ENCODE peak calls at places on chromosomes 16 and 17, in seven cellular contexts. H, X, O, Y, C, I and F are unnamed samples.

GRCh38 chr16:4313563-4314531 is 2.0 kb upstream of the GLIS2 start:
- DNase-seq in H (peak; percentile 55), X (no peak), O (no peak), Y (no peak), C (no peak), I (peak; percentile 77), F (peak; percentile 50)

GRCh38 chr17:80871341-80871740 is 120.3 kb upstream of the CHMP6 start:
- DNase-seq in H (no peak), X (no peak), O (no peak), Y (no peak), C (no peak), I (no peak), F (no peak)

GRCh38 chr16:54447606-54448440 is 161.2 kb upstream of the IRX3 start:
- DNase-seq in H (peak; percentile 55), X (no peak), O (no peak), Y (no peak), C (peak; percentile 39), I (no peak), F (no peak)

GRCh38 chr17:50199651-50200446 is 1.6 kb downstream of the COL1A1 start:
- DNase-seq in H (peak; percentile 82), X (peak; percentile 91), O (peak; percentile 90), Y (peak; percentile 93), C (peak; percentile 88), I (peak; percentile 68), F (peak; percentile 91)

GRCh38 chr17:80769936-80770625 is 221.6 kb upstream of the CHMP6 start:
- DNase-seq in H (no peak), X (no peak), O (no peak), Y (no peak), C (no peak), I (no peak), F (no peak)

GRCh38 chr17:14048169-14048568 is 21.1 kb upstream of the COX10 start:
- DNase-seq in H (no peak), X (no peak), O (no peak), Y (no peak), C (no peak), I (no peak), F (no peak)

GRCh38 chr17:38443356-38444026 is 15.2 kb downstream of the ARHGAP23 start:
- DNase-seq in H (no peak), X (no peak), O (no peak), Y (no peak), C (no peak), I (no peak), F (no peak)

GRCh38 chr17:859461-860195 is 77.5 kb downstream of the MRM3 start:
- DNase-seq in H (no peak), X (no peak), O (no peak), Y (peak; percentile 65), C (no peak), I (no peak), F (no peak)

GRCh38 chr17:28030386-28030785 is 12.1 kb upstream of the NLK start:
- DNase-seq in H (peak; percentile 78), X (no peak), O (no peak), Y (no peak), C (no peak), I (no peak), F (no peak)

GRCh38 chr17:19728114-19728495 is 11.7 kb upstream of the SLC47A2 start:
- DNase-seq in H (peak; percentile 92), X (peak; percentile 67), O (peak; percentile 83), Y (peak; percentile 77), C (no peak), I (no peak), F (peak; percentile 80)

GRCh38 chr17:17382901-17383300 is 79.7 kb downstream of the NT5M start:
- DNase-seq in H (no peak), X (no peak), O (no peak), Y (no peak), C (no peak), I (no peak), F (no peak)

GRCh38 chr17:63983326-63983725 is 10.6 kb upstream of the SCN4A start:
- DNase-seq in H (no peak), X (no peak), O (no peak), Y (peak; percentile 75), C (no peak), I (no peak), F (no peak)

GRCh38 chr16:68473358-68474064 is 25.2 kb upstream of the SMPD3 start:
- DNase-seq in H (no peak), X (no peak), O (peak; percentile 79), Y (no peak), C (no peak), I (no peak), F (no peak)

GRCh38 chr16:1657841-1658240 is 20.2 kb upstream of the JPT2 start:
- DNase-seq in H (no peak), X (no peak), O (no peak), Y (no peak), C (no peak), I (no peak), F (no peak)

GRCh38 chr16:68752602-68753001 is 15.5 kb downstream of the CDH1 start:
- DNase-seq in H (no peak), X (no peak), O (peak; percentile 77), Y (no peak), C (no peak), I (no peak), F (peak; percentile 59)

GRCh38 chr17:42704495-42705494 is 22.5 kb downstream of the CNTNAP1 start:
- DNase-seq in H (no peak), X (no peak), O (no peak), Y (no peak), C (no peak), I (no peak), F (no peak)

GRCh38 chr16:11114366-11115164 is 141.4 kb downstream of the SOCS1 start:
- DNase-seq in H (no peak), X (no peak), O (no peak), Y (no peak), C (no peak), I (no peak), F (no peak)

GRCh38 chr17:73057196-73057595 is 35.3 kb downstream of the SLC39A11 start:
- DNase-seq in H (no peak), X (no peak), O (no peak), Y (no peak), C (no peak), I (no peak), F (no peak)

DNA sequence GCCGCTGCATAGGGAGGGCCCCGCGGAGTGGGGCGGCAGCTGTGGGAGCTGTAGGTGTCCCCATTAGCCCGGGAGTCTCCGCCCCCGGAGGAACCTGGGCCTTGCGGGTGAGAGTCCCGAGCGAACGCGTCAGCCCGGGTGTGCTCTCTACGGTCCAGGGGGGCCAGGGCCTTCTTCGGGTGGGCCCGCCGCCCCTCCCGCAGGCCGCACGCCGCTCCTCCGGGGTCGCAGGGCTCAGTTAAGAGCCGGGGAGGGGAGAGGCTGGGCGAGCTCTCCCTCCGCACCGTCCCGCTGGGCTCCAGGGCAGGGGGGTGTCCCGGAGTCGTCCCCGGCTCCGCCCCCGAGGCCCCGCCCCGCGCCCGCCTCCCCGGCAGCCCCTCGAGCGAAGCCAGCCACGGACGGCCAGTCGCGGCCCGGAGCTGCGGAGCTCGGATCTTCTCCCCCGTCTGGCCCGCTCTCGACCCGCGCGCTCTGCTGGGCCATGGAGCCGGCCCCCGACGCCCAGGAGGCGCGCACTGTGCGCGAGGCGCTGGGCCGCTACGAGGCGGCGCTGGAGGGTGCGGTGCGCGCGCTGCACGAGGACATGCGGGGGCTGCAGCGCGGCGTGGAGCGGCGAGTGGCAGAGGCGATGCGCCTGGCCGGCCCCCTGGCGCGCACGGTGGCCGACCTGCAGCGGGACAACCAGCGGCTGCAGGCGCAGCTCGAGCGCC is at the start of gene SMTNL2:
- DNase-seq in H (no peak), X (no peak), O (no peak), Y (peak; percentile 65), C (no peak), I (peak; percentile 33), F (no peak)
- TF ChIP-seq CTCF in H (no peak), X (no peak), O (no peak), Y (peak; percentile 6), C (no peak), I (no peak), F (no peak)

GRCh38 chr16:30651124-30652004 is 604 bp downstream of the PRR14 start:
- DNase-seq in H (peak; percentile 71), X (no peak), O (peak; percentile 83), Y (peak; percentile 55), C (no peak), I (peak; percentile 58), F (peak; percentile 80)
- TF ChIP-seq CTCF in H (peak; percentile 46), X (peak; percentile 56), O (peak; percentile 77), Y (peak; percentile 61), C (peak; percentile 48), I (peak; percentile 81), F (peak; percentile 81)

GRCh38 chr16:71781741-71782140 is 26.9 kb downstream of the AP1G1 start:
- DNase-seq in H (no peak), X (no peak), O (no peak), Y (no peak), C (no peak), I (no peak), F (no peak)
- TF ChIP-seq CTCF in H (no peak), X (peak; percentile 2), O (no peak), Y (no peak), C (no peak), I (no peak), F (no peak)

DNA sequence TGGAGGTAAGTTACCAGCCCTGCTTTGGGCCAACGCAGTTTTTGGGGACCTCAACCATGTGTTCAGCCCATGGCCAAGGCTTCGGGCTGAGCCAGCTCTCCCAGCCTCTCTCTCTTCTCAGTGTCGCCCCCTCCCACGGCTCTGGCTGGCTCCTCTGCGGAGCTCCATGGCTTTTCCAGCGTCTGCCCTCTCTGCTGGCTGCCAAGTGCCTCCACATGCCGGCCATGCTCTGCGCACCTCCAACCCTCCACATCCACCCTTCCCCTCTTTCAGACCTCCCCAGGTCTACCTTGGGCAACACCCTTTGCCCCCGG is 23.2 kb downstream of the COTL1 start:
- DNase-seq in H (no peak), X (no peak), O (no peak), Y (no peak), C (no peak), I (no peak), F (no peak)
- TF ChIP-seq CTCF in H (no peak), X (no peak), O (no peak), Y (no peak), C (no peak), I (no peak), F (no peak)

GRCh38 chr17:76279742-76280287 is 14.7 kb downstream of the UBALD2 start:
- DNase-seq in H (no peak), X (no peak), O (no peak), Y (no peak), C (no peak), I (no peak), F (no peak)
- TF ChIP-seq CTCF in H (no peak), X (no peak), O (no peak), Y (peak; percentile 1), C (no peak), I (no peak), F (no peak)

GRCh38 chr16:66275795-66276428 is 90.6 kb upstream of the CDH5 start:
- DNase-seq in H (peak; percentile 42), X (no peak), O (peak; percentile 52), Y (no peak), C (no peak), I (peak; percentile 41), F (peak; percentile 49)
- TF ChIP-seq CTCF in H (peak; percentile 59), X (peak; percentile 79), O (peak; percentile 63), Y (peak; percentile 61), C (peak; percentile 71), I (peak; percentile 65), F (peak; percentile 51)

GRCh38 chr17:77200711-77201110 is 59.9 kb downstream of the SEC14L1 start:
- DNase-seq in H (peak; percentile 58), X (no peak), O (no peak), Y (no peak), C (no peak), I (no peak), F (no peak)
- TF ChIP-seq CTCF in H (peak; percentile 23), X (no peak), O (no peak), Y (no peak), C (no peak), I (no peak), F (no peak)

GRCh38 chr17:66849136-66849655 is 14.3 kb downstream of the CACNG5 start:
- DNase-seq in H (no peak), X (no peak), O (no peak), Y (no peak), C (no peak), I (no peak), F (no peak)
- TF ChIP-seq CTCF in H (no peak), X (no peak), O (no peak), Y (no peak), C (no peak), I (no peak), F (no peak)